ENCODE peak calls at places on chromosomes 11 and 22, in eight cellular contexts. F, G, S, V, Z, U, O and J are unnamed samples. For H3K27me3, the result is how much of the 10 kb centered on the place peaks cover.

GRCh38 chr11:2186669-2187266 is 15.2 kb upstream of the TH start:
- DNase-seq in V (peak), S (no peak), U (no peak), O (no peak), G (no peak), F (peak), Z (no peak), J (no peak)

GRCh38 chr22:50269573-50270301 is 443 bp downstream of the MAPK11 start:
- DNase-seq in S (no peak), F (no peak), Z (no peak), V (peak), G (peak), O (no peak), U (no peak), J (no peak)

GRCh38 chr11:133520707-133521106 is 11.6 kb downstream of the OPCML start:
- DNase-seq in Z (no peak), O (no peak), U (peak), V (no peak), G (no peak), S (no peak), F (no peak), J (peak)

GRCh38 chr22:37309221-37310074 is 27.1 kb downstream of the CYTH4 start:
- DNase-seq in V (no peak), U (peak), Z (no peak), O (no peak), F (peak), G (no peak), S (no peak), J (no peak)

GRCh38 chr22:37363593-37363992 is 63.7 kb downstream of the ELFN2 start:
- DNase-seq in V (no peak), G (no peak), O (no peak), U (no peak), S (no peak), F (no peak), Z (no peak), J (no peak)

GRCh38 chr11:116736763-116737162 is 36.0 kb downstream of the BUD13 start:
- DNase-seq in G (no peak), O (no peak), U (no peak), Z (no peak), S (no peak), V (no peak), F (no peak), J (no peak)

GRCh38 chr11:130544266-130544665 is 95.8 kb downstream of the ADAMTS15 start:
- DNase-seq in V (no peak), U (no peak), Z (no peak), O (no peak), F (no peak), S (no peak), G (no peak), J (no peak)

GRCh38 chr11:77115181-77115611 is 12.6 kb downstream of the OMP start:
- DNase-seq in G (no peak), U (no peak), F (no peak), Z (no peak), O (no peak), S (no peak), V (no peak), J (peak)

GRCh38 chr22:42604403-42604802 is 10.3 kb downstream of the POLDIP3 start:
- DNase-seq in O (no peak), S (no peak), Z (no peak), F (no peak), G (peak), U (no peak), V (no peak), J (no peak)

GRCh38 chr22:38108561-38109319 is 1.7 kb downstream of the BAIAP2L2 start:
- DNase-seq in G (no peak), O (no peak), V (no peak), S (no peak), F (peak), Z (no peak), U (no peak), J (peak)

GRCh38 chr11:38791346-38791961 is 2193.4 kb upstream of the RAG2 start:
- DNase-seq in U (peak), V (peak), G (peak), F (no peak), Z (no peak), O (no peak), S (no peak), J (no peak)

GRCh38 chr11:59078435-59078834 is 7.7 kb upstream of the GLYATL1B start:
- DNase-seq in U (no peak), F (no peak), G (no peak), O (no peak), S (no peak), V (no peak), Z (no peak), J (no peak)

GRCh38 chr22:46735747-46736608 is 2.1 kb downstream of the CERK start:
- DNase-seq in Z (no peak), V (no peak), O (no peak), U (no peak), S (no peak), F (no peak), G (no peak), J (no peak)

GRCh38 chr11:120536091-120536796 is 24.7 kb downstream of the GRIK4 start:
- DNase-seq in G (no peak), U (no peak), S (no peak), V (no peak), Z (no peak), F (no peak), O (no peak), J (no peak)

GRCh38 chr22:42111798-42112197 is 18.8 kb downstream of the CYP2D6 start:
- DNase-seq in V (no peak), Z (no peak), O (no peak), G (no peak), U (no peak), F (no peak), S (no peak), J (no peak)

GRCh38 chr22:31692186-31692886 is 30.3 kb upstream of the PISD start:
- DNase-seq in S (no peak), Z (no peak), F (no peak), V (no peak), O (no peak), U (no peak), G (peak), J (no peak)

GRCh38 chr11:94641167-94641761 is 74.1 kb downstream of the PIWIL4 start:
- DNase-seq in U (no peak), G (no peak), S (no peak), Z (no peak), O (no peak), V (no peak), F (no peak), J (no peak)
- H3K27me3 ChIP-seq in U (under half), G (under half), S (under half), Z (under half), O (under half), V (under half), F (under half), J (under half)

GRCh38 chr11:65422104-65422632 is 430 bp upstream of the NEAT1 start:
- DNase-seq in Z (peak), S (peak), O (peak), G (peak), F (peak), V (peak), U (peak), J (peak)
- TF ChIP-seq POLR2A in Z (no peak), S (peak), O (peak), G (no peak), F (no peak), V (no peak), U (peak), J (no peak)

GRCh38 chr11:30128269-30128932 is 102.4 kb upstream of the FSHB start:
- DNase-seq in Z (no peak), U (no peak), F (no peak), S (no peak), G (peak), O (no peak), V (peak), J (no peak)

GRCh38 chr11:30133308-30133707 is 97.5 kb upstream of the FSHB start:
- DNase-seq in O (no peak), G (no peak), U (no peak), V (no peak), Z (no peak), S (no peak), F (no peak), J (no peak)

GRCh38 chr11:30131535-30131934 is 99.3 kb upstream of the FSHB start:
- DNase-seq in Z (no peak), U (no peak), G (no peak), O (no peak), S (no peak), F (no peak), V (peak), J (no peak)
- TF ChIP-seq CTCF in Z (no peak), U (no peak), G (no peak), O (no peak), S (no peak), F (no peak), V (no peak), J (peak)

GRCh38 chr11:66015936-66016792 is 4.4 kb downstream of the CST6 start:
- DNase-seq in F (no peak), V (no peak), G (no peak), S (no peak), U (no peak), Z (no peak), O (no peak), J (no peak)
- H3K27me3 ChIP-seq in F (under half), V (under half), G (under half), S (under half), U (under half), Z (under half), O (under half), J (under half)

GRCh38 chr11:61854206-61854875 is 26.2 kb downstream of the FADS2 start:
- DNase-seq in U (no peak), S (no peak), G (no peak), O (no peak), Z (no peak), F (no peak), V (no peak), J (no peak)

GRCh38 chr11:61853698-61854169 is 25.6 kb downstream of the FADS2 start:
- DNase-seq in S (no peak), F (no peak), Z (no peak), V (peak), U (no peak), G (no peak), O (no peak), J (no peak)

GRCh38 chr11:61854966-61855714 is 27.0 kb downstream of the FADS2 start:
- DNase-seq in Z (no peak), S (no peak), U (no peak), F (no peak), G (no peak), V (peak), O (no peak), J (no peak)

GRCh38 chr11:61860054-61860903 is 31.1 kb downstream of the FADS3 start:
- DNase-seq in U (peak), G (no peak), V (peak), Z (no peak), S (no peak), F (peak), O (peak), J (peak)

DNA sequence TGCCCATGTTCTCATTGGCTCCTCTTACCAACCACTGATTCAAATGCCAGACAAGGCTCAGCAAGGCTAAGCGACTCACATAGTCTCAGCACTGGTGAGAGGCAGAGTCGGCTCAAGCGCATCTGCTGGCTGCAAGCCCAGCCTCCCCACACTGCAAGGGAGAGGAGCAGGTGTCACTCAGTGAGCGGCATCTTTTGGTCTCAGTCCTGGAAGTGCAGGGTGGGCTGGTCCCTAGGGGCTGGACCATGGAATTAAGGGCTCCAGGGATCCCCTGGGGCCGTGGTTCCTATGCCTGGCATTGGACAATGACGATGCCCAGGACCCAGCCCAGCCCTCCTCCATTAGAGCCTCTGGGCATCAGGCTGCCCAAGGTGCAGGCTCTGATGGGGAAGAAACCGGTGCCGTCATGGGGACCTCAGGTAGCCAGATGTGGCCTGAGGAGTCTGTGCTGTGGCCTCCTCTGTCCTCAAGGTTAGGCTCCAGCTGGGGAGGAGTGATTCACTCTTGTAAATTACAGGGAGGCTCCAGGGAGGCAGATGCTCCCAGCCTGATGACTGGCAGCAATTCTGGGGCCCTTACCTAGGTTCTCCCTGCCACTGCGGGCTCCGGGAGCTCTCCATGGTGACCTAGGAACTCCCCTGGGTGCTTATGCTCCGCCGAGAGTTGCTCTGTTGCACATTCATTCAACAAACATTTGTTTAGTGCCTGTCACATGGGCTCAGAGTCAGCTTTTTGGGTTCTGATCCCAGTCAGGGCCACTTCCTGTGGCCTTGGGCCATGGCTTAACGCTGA is 28.0 kb downstream of the FADS2 start:
- DNase-seq in V (peak), G (peak), S (no peak), U (no peak), F (no peak), Z (no peak), O (no peak), J (no peak)
- TF ChIP-seq POLR2A in V (no peak), G (no peak), S (no peak), U (no peak), F (no peak), Z (no peak), O (no peak), J (no peak)

GRCh38 chr11:64743591-64744543 is at the start of gene RASGRP2:
- DNase-seq in O (peak), U (peak), G (no peak), V (peak), S (peak), F (peak), Z (peak), J (peak)
- TF ChIP-seq CTCF in O (no peak), U (peak), G (peak), V (peak), S (peak), F (peak), Z (peak), J (peak)